ENCODE peak calls at places on chromosome 14, in six cellular contexts. S is tibial artery, Q is GM13976, K is upper lobe of right lung, G is astrocyte of the cerebellum, M is neural crest cell. D is an unnamed sample.

GRCh38 chr14:61080591-61081010 is 99.6 kb downstream of the SLC38A6 start:
- DNase-seq in S (no peak), Q (peak), K (no peak), G (peak), M (no peak), D (peak)

GRCh38 chr14:51367600-51367931 is 127.5 kb downstream of the TMX1 start:
- DNase-seq in S (no peak), Q (no peak), K (no peak), G (peak), M (no peak), D (no peak)

GRCh38 chr14:34425095-34425851 is 36.8 kb downstream of the SPTSSA start:
- DNase-seq in S (no peak), Q (no peak), K (no peak), G (no peak), M (no peak), D (no peak)

GRCh38 chr14:75234173-75234855 is 44.3 kb upstream of the FOS start:
- DNase-seq in S (peak), Q (no peak), K (peak), G (peak), M (no peak), D (no peak)

GRCh38 chr14:51780006-51780692 is 80.3 kb upstream of the GNG2 start:
- DNase-seq in S (peak), Q (peak), K (no peak), G (peak), M (peak), D (peak)

GRCh38 chr14:47332099-47332498 is 343.3 kb downstream of the MDGA2 start:
- DNase-seq in S (no peak), Q (no peak), K (no peak), G (no peak), M (no peak), D (no peak)

GRCh38 chr14:70045715-70046535 is 142.8 kb downstream of the SLC8A3 start:
- DNase-seq in S (no peak), Q (peak), K (peak), G (no peak), M (peak), D (peak)

GRCh38 chr14:101394374-101394773 is 166.9 kb upstream of the DIO3 start:
- DNase-seq in S (no peak), Q (no peak), K (no peak), G (no peak), M (no peak), D (no peak)

GRCh38 chr14:29536886-29537511 is 390.6 kb downstream of the PRKD1 start:
- DNase-seq in S (no peak), Q (no peak), K (no peak), G (peak), M (no peak), D (no peak)

DNA sequence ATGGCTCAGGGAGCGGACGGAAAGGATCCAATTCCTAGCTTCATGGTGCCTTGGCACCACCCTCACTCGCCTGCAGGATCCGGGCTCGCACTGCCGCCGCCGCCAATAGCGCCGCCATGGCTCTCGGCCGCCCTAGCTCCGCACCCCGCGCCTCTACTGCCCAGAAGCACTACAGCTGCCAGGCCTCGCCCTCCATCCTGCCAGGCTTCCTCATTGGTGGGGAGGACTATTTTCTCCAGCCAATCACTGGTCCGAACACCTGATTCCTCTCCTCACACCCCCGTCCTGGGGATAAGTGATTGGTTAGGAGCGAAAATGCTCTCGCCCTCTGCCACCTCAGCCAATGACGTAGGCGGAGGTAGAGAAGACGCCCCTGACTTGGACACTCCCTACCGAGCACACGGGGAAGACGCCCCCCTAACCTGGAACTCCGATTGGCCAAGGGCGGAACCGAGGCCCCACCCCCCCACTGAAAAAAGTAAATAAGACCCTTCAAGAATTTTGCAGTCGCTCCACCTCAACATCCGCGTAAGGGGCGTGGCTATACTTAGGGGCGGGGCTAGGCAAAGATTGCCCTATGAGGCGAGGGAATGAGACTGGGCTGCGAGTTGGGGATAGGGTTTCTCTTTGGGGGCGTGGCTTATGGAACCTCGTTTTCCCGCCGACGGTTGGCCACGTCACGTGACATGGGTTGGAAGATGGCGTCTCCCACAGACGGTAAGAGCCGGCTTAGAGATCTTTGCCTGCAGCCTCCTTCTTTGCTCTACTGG is at the start of the genes ALDH6A1 and LIN52:
- DNase-seq in S (peak), Q (peak), K (peak), G (peak), M (peak), D (peak)
- TF ChIP-seq CTCF in S (no peak), Q (peak), K (no peak), G (no peak), M (no peak), D (no peak)

GRCh38 chr14:102644523-102644922 is 52.1 kb downstream of the RCOR1 start:
- DNase-seq in S (no peak), Q (no peak), K (no peak), G (no peak), M (no peak), D (no peak)

GRCh38 chr14:102646615-102647014 is 54.2 kb downstream of the RCOR1 start:
- DNase-seq in S (no peak), Q (no peak), K (no peak), G (no peak), M (no peak), D (no peak)

DNA sequence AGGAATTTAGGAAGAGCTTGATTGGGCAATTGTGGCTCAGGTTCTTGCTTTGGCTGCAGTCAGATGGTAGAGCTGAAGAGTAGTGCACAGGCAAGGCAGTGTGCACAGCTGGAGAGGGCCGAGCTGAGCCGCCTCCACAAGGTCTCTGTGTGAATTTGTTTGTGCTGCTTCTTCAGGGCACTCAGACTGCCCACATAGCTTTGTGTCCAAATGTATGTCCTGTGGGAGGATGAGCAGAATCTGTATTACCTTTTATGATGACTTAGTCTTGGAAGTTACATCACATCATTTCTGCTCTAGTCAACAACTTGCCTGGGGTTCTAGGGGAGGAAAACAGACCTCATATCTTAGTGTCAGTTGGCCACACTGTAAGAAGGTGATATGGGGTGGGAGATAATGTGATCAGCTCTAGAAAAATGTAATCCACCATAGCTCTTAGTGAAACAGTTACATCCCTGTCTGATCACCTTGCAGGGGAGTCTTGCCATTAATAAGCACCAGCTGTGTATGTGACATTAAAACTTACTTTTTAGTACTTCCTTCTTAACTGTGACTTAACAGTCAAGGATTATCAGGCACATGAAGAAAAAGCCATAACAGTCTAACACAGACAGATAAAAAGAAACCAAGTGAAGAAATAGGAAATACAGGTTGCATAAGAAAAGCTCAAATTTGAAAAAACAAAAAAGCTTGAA is 53.4 kb downstream of the RCOR1 start:
- DNase-seq in S (no peak), Q (no peak), K (no peak), G (no peak), M (no peak), D (no peak)
- TF ChIP-seq CTCF in S (no peak), Q (no peak), K (no peak), G (no peak), M (no peak), D (no peak)

DNA sequence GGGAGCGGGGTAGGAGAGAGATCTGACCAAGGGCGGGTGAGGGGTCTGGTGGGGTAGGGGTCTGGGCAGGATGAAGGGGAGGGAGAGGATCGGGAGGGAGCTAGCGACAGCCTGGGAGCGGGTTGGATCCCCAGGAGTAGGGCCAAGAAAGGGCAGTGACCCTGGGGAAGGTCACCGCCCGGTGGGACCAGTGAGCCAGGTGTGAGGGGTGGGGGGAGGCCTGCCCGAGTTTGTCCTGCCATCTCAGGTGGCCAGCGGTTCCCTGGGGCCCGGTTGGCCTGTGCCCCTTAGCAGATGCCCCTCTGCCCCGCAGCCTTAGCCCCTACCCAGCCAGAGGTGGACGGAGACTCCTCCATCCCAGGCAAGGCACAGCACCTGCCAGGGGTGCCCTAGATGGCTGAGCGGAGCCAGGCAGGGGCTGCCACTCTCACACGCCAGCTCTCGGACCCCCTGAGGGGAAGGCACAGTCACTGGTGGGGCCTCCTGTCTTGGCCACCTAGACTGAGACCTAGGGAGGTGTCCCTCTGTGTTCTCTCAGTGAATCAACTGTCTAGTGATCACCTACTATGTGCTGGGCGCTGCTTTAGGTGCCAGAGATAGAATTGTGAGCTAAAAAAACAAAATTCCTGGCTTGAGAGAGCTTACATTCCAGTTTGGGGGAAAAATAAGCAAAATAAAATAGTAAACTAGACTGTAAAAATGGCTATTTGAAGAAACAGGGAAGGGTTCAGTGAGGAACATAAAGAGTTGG is 631 bp upstream of the TTC7B start:
- DNase-seq in S (no peak), Q (no peak), K (no peak), G (no peak), M (no peak), D (no peak)
- TF ChIP-seq CTCF in S (no peak), Q (no peak), K (no peak), G (no peak), M (peak), D (no peak)

GRCh38 chr14:48536318-48536717 is 860.9 kb upstream of the MDGA2 start:
- DNase-seq in S (no peak), Q (no peak), K (no peak), G (no peak), M (no peak), D (no peak)
- TF ChIP-seq CTCF in S (no peak), Q (no peak), K (no peak), G (no peak), M (no peak), D (no peak)

DNA sequence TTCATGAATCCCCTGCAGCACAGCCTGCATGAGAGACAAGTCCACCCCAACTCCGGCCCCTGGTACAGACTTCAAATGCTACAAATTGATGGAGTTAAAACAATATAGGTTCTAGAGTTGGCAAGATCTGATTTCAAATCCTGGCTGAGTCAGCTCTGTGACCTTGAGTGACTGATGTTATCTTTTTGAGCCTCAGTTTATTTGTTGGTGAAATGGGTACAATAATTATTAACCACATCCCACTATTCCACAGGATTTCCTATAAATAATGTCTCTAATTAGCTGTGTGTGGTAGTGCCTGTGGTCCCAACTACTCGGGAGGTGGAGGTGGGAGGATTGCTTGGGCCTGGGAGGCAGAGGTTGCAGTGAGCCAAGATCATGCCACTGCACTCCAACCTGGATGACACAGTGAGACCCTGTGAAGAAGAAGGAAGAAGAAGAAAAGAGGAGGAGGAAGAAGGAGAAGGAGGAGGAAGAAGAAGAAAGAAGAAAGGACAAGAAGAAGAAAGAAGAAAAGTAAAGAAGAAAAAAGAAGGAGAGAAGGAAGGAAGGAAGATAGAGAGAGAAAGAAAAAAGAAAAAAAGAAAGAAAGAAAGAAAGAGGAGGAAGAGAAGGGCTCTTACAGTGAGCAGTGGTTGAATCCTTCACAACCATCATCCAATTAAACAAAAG is 39.6 kb upstream of the DICER1 start:
- DNase-seq in S (no peak), Q (no peak), K (no peak), G (no peak), M (no peak), D (no peak)
- TF ChIP-seq CTCF in S (no peak), Q (no peak), K (no peak), G (no peak), M (no peak), D (no peak)

GRCh38 chr14:21040370-21040925 is 1.7 kb upstream of the RNASE7 start:
- DNase-seq in S (no peak), Q (no peak), K (no peak), G (no peak), M (no peak), D (no peak)
- TF ChIP-seq CTCF in S (no peak), Q (no peak), K (no peak), G (no peak), M (no peak), D (no peak)

GRCh38 chr14:88437659-88438058 is 52.2 kb downstream of the SPATA7 start:
- DNase-seq in S (no peak), Q (no peak), K (no peak), G (no peak), M (no peak), D (no peak)
- TF ChIP-seq CTCF in S (no peak), Q (no peak), K (peak), G (peak), M (peak), D (no peak)

DNA sequence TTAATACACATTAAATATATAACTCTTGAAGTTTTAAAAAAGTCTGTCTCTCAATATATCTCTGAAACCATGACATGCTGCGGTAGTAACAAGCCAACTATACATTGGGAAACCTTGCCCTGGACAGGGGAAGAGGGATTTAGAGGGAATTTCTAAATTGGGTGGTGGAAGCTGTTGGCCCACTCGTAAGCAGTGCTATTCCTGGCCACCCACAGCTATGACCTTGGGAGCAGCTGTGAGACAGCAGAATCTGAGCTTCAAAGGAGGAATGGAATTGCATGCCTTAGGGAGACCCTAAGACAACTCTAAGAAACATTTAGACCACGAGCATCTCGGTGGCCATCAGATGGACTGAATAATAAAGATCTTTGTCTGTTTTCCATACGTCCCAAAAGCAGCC is 15.8 kb upstream of the GCH1 start:
- DNase-seq in S (no peak), Q (no peak), K (no peak), G (no peak), M (no peak), D (no peak)
- TF ChIP-seq CTCF in S (no peak), Q (no peak), K (no peak), G (no peak), M (no peak), D (no peak)

DNA sequence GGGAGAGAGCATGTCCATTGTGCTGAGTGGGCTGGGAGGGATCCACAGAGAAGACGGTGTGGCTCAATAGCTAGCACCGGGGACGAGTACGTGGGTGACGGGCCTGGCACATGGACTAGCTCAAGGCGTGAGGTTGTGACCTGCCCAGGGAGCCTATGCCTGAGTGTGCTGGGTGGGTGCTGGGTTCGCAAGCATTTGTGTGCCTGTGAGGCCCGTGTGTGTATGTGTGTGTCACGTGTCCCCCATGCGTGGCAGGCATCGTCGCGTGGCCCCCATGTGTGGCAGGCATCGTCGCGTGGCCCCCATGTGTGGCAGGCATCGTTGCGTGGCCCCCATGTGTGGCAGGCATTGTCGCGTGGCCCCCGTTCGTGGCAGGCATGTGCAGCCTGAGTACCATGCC is 109.2 kb downstream of the TMEM121 start:
- DNase-seq in S (no peak), Q (no peak), K (no peak), G (no peak), M (no peak), D (no peak)
- TF ChIP-seq CTCF in S (no peak), Q (no peak), K (no peak), G (no peak), M (no peak), D (no peak)

D was measured in GM20000.